ENCODE peak calls at places on chromosomes 2 and 18, in eight cellular contexts. One of them, this sample, is unnamed.

GRCh38 chr2:176189666-176190641 is 1.5 kb downstream of the HOXD1 start:
- DNase-seq in HEK293T: no peak
- DNase-seq in RWPE1: no peak
- DNase-seq in T-helper 1 cell: no peak
- DNase-seq in omental fat pad: no peak
- DNase-seq in AG09319: no peak
- DNase-seq in breast epithelium: no peak
- DNase-seq in lower lobe of right lung: no peak
- DNase-seq in this sample: no peak

GRCh38 chr18:76265375-76266225 is 229.4 kb downstream of the ZNF516 start:
- DNase-seq in breast epithelium: no peak
- DNase-seq in HEK293T: no peak
- DNase-seq in RWPE1: no peak
- DNase-seq in T-helper 1 cell: no peak
- DNase-seq in omental fat pad: no peak
- DNase-seq in lower lobe of right lung: peak
- DNase-seq in AG09319: peak
- DNase-seq in this sample: peak

GRCh38 chr2:101515512-101515911 is 40.6 kb upstream of the RFX8 start:
- DNase-seq in HEK293T: no peak
- DNase-seq in AG09319: no peak
- DNase-seq in breast epithelium: no peak
- DNase-seq in omental fat pad: no peak
- DNase-seq in lower lobe of right lung: no peak
- DNase-seq in RWPE1: no peak
- DNase-seq in T-helper 1 cell: no peak
- DNase-seq in this sample: peak

GRCh38 chr2:15293262-15293937 is 267.7 kb downstream of the NBAS start:
- DNase-seq in AG09319: no peak
- DNase-seq in RWPE1: no peak
- DNase-seq in lower lobe of right lung: no peak
- DNase-seq in omental fat pad: no peak
- DNase-seq in breast epithelium: no peak
- DNase-seq in HEK293T: no peak
- DNase-seq in T-helper 1 cell: no peak
- DNase-seq in this sample: peak

GRCh38 chr2:39778775-39779751 is at the start of gene THUMPD2:
- DNase-seq in lower lobe of right lung: peak
- DNase-seq in RWPE1: peak
- DNase-seq in omental fat pad: no peak
- DNase-seq in breast epithelium: peak
- DNase-seq in AG09319: peak
- DNase-seq in T-helper 1 cell: peak
- DNase-seq in HEK293T: peak
- DNase-seq in this sample: peak

GRCh38 chr2:165055081-165055879 is 100.0 kb upstream of the SLC38A11 start:
- DNase-seq in breast epithelium: no peak
- DNase-seq in AG09319: no peak
- DNase-seq in lower lobe of right lung: no peak
- DNase-seq in T-helper 1 cell: no peak
- DNase-seq in HEK293T: no peak
- DNase-seq in RWPE1: no peak
- DNase-seq in omental fat pad: no peak
- DNase-seq in this sample: no peak

GRCh38 chr18:12657048-12657848 is 659 bp downstream of the SPIRE1 start:
- DNase-seq in breast epithelium: no peak
- DNase-seq in HEK293T: peak
- DNase-seq in RWPE1: no peak
- DNase-seq in AG09319: no peak
- DNase-seq in lower lobe of right lung: peak
- DNase-seq in omental fat pad: no peak
- DNase-seq in T-helper 1 cell: no peak
- DNase-seq in this sample: no peak

GRCh38 chr18:64806232-64806631 is 657.3 kb upstream of the LINC00305 start:
- DNase-seq in HEK293T: no peak
- DNase-seq in RWPE1: no peak
- DNase-seq in omental fat pad: no peak
- DNase-seq in AG09319: no peak
- DNase-seq in breast epithelium: no peak
- DNase-seq in lower lobe of right lung: no peak
- DNase-seq in T-helper 1 cell: no peak
- DNase-seq in this sample: no peak

GRCh38 chr2:56940054-56940453 is 756.3 kb downstream of the CCDC85A start:
- DNase-seq in T-helper 1 cell: no peak
- DNase-seq in omental fat pad: no peak
- DNase-seq in RWPE1: no peak
- DNase-seq in HEK293T: no peak
- DNase-seq in AG09319: no peak
- DNase-seq in breast epithelium: no peak
- DNase-seq in lower lobe of right lung: no peak
- DNase-seq in this sample: no peak

GRCh38 chr2:207444756-207445155 is 85.0 kb upstream of the CREB1 start:
- DNase-seq in lower lobe of right lung: no peak
- DNase-seq in breast epithelium: no peak
- DNase-seq in T-helper 1 cell: no peak
- DNase-seq in omental fat pad: no peak
- DNase-seq in AG09319: no peak
- DNase-seq in RWPE1: no peak
- DNase-seq in HEK293T: no peak
- DNase-seq in this sample: no peak

GRCh38 chr2:16102287-16102975 is 162.1 kb downstream of the MYCN start:
- DNase-seq in breast epithelium: no peak
- DNase-seq in omental fat pad: no peak
- DNase-seq in lower lobe of right lung: no peak
- DNase-seq in AG09319: no peak
- DNase-seq in T-helper 1 cell: no peak
- DNase-seq in RWPE1: no peak
- DNase-seq in HEK293T: no peak
- DNase-seq in this sample: no peak

GRCh38 chr2:3480352-3481010 is 38.9 kb downstream of the ADI1 start:
- DNase-seq in omental fat pad: no peak
- DNase-seq in lower lobe of right lung: no peak
- DNase-seq in AG09319: no peak
- DNase-seq in HEK293T: no peak
- DNase-seq in T-helper 1 cell: no peak
- DNase-seq in breast epithelium: no peak
- DNase-seq in RWPE1: no peak
- DNase-seq in this sample: no peak

GRCh38 chr2:111624401-111625156 is 259.4 kb downstream of the ANAPC1 start:
- DNase-seq in AG09319: peak
- DNase-seq in breast epithelium: no peak
- DNase-seq in RWPE1: peak
- DNase-seq in HEK293T: no peak
- DNase-seq in T-helper 1 cell: no peak
- DNase-seq in lower lobe of right lung: no peak
- DNase-seq in omental fat pad: no peak
- DNase-seq in this sample: peak

GRCh38 chr2:238141541-238142318 is 3.3 kb downstream of the KLHL30 start:
- DNase-seq in omental fat pad: no peak
- DNase-seq in RWPE1: peak
- DNase-seq in T-helper 1 cell: no peak
- DNase-seq in breast epithelium: peak
- DNase-seq in lower lobe of right lung: peak
- DNase-seq in HEK293T: no peak
- DNase-seq in AG09319: no peak
- DNase-seq in this sample: peak

GRCh38 chr2:33728106-33728505 is 129.0 kb upstream of the FAM98A start:
- DNase-seq in omental fat pad: no peak
- DNase-seq in HEK293T: no peak
- DNase-seq in RWPE1: no peak
- DNase-seq in lower lobe of right lung: no peak
- DNase-seq in T-helper 1 cell: no peak
- DNase-seq in breast epithelium: no peak
- DNase-seq in AG09319: no peak
- DNase-seq in this sample: no peak

GRCh38 chr2:182868423-182868822 is 2.0 kb upstream of the FRZB start:
- DNase-seq in RWPE1: no peak
- DNase-seq in T-helper 1 cell: no peak
- DNase-seq in AG09319: no peak
- DNase-seq in lower lobe of right lung: no peak
- DNase-seq in omental fat pad: no peak
- DNase-seq in HEK293T: no peak
- DNase-seq in breast epithelium: no peak
- DNase-seq in this sample: no peak

GRCh38 chr2:168254158-168254935 is 7.0 kb upstream of the STK39 start:
- DNase-seq in T-helper 1 cell: no peak
- DNase-seq in omental fat pad: no peak
- DNase-seq in HEK293T: no peak
- DNase-seq in lower lobe of right lung: no peak
- DNase-seq in RWPE1: peak
- DNase-seq in AG09319: no peak
- DNase-seq in breast epithelium: no peak
- DNase-seq in this sample: no peak